ENCODE peak calls at places on chromosome 22, in six cellular contexts. I is COR-L47, D is fibroblast of the aortic adventitia, P is AG04449, F is NCI-H1092, J is activated T-cell treated with anti-CD3 and anti-CD28 coated beads for 1 hour. K is an unnamed sample.

GRCh38 chr22:22906907-22907550 is 19.4 kb downstream of the IGLL5 start:
- DNase-seq in I (no peak), D (no peak), P (no peak), F (no peak), J (no peak), K (no peak)

GRCh38 chr22:27760474-27760873 is 41.1 kb downstream of the MN1 start:
- DNase-seq in I (no peak), D (no peak), P (no peak), F (no peak), J (no peak), K (no peak)

GRCh38 chr22:42964994-42965699 is 49.8 kb downstream of the PACSIN2 start:
- DNase-seq in I (peak), D (no peak), P (no peak), F (no peak), J (no peak), K (no peak)

GRCh38 chr22:18978506-18978905 is 42.4 kb upstream of the PRODH start:
- DNase-seq in I (no peak), D (no peak), P (no peak), F (no peak), J (no peak), K (no peak)

GRCh38 chr22:43624144-43624998 is 187.7 kb downstream of the EFCAB6 start:
- DNase-seq in I (no peak), D (no peak), P (no peak), F (no peak), J (no peak), K (no peak)

GRCh38 chr22:28795071-28795693 is 5.2 kb downstream of the XBP1 start:
- DNase-seq in I (no peak), D (no peak), P (no peak), F (no peak), J (no peak), K (no peak)

GRCh38 chr22:37484115-37485005 is 1.8 kb downstream of the MFNG start:
- DNase-seq in I (no peak), D (no peak), P (no peak), F (no peak), J (peak), K (peak)

GRCh38 chr22:19876941-19877625 is 22.4 kb upstream of the GNB1L start:
- DNase-seq in I (no peak), D (no peak), P (no peak), F (no peak), J (no peak), K (no peak)

GRCh38 chr22:44338183-44338812 is 25.5 kb upstream of the SHISAL1 start:
- DNase-seq in I (no peak), D (no peak), P (no peak), F (no peak), J (no peak), K (no peak)

GRCh38 chr22:37626144-37626543 is 13.3 kb upstream of the SH3BP1 start:
- DNase-seq in I (peak), D (peak), P (no peak), F (no peak), J (no peak), K (no peak)

GRCh38 chr22:43298062-43298801 is 44.9 kb downstream of the SCUBE1 start:
- DNase-seq in I (no peak), D (peak), P (no peak), F (no peak), J (no peak), K (no peak)

GRCh38 chr22:29302681-29303465 is 3.6 kb upstream of the GAS2L1 start:
- DNase-seq in I (no peak), D (no peak), P (no peak), F (no peak), J (no peak), K (no peak)

GRCh38 chr22:17098379-17098819 is 13.6 kb downstream of the IL17RA start:
- DNase-seq in I (no peak), D (no peak), P (no peak), F (no peak), J (no peak), K (peak)

GRCh38 chr22:44664149-44664548 is 37.9 kb upstream of the PRR5 start:
- DNase-seq in I (no peak), D (no peak), P (no peak), F (no peak), J (peak), K (no peak)

K was measured in OCI-LY7.